ENCODE peak calls at places on chromosome 9, in eight cellular contexts. One of them, this sample, is unnamed. For H3K4me1, the result is how much of the 10 kb centered on the place peaks cover.

GRCh38 chr9:77999231-77999631 is 32.4 kb downstream of the GNAQ start:
- DNase-seq in endodermal cell: no peak
- DNase-seq in IMR-90: peak
- DNase-seq in Peyer's patch: no peak
- DNase-seq in A549: no peak
- DNase-seq in heart right ventricle: no peak
- DNase-seq in breast epithelium: no peak
- DNase-seq in body of pancreas: no peak
- DNase-seq in this sample: no peak

GRCh38 chr9:120914953-120915352 is 11.6 kb downstream of the TRAF1 start:
- DNase-seq in endodermal cell: no peak
- DNase-seq in IMR-90: peak
- DNase-seq in Peyer's patch: no peak
- DNase-seq in A549: no peak
- DNase-seq in heart right ventricle: no peak
- DNase-seq in breast epithelium: no peak
- DNase-seq in body of pancreas: no peak
- DNase-seq in this sample: no peak

GRCh38 chr9:98288876-98289275 is 33.4 kb upstream of the TBC1D2 start:
- DNase-seq in endodermal cell: peak
- DNase-seq in IMR-90: no peak
- DNase-seq in Peyer's patch: peak
- DNase-seq in A549: no peak
- DNase-seq in heart right ventricle: no peak
- DNase-seq in breast epithelium: no peak
- DNase-seq in body of pancreas: no peak
- DNase-seq in this sample: no peak

GRCh38 chr9:79610019-79610760 is 38.4 kb downstream of the TLE4 start:
- DNase-seq in endodermal cell: no peak
- DNase-seq in IMR-90: peak
- DNase-seq in Peyer's patch: no peak
- DNase-seq in A549: no peak
- DNase-seq in heart right ventricle: no peak
- DNase-seq in breast epithelium: no peak
- DNase-seq in body of pancreas: no peak
- DNase-seq in this sample: no peak

GRCh38 chr9:85016389-85016997 is 347.0 kb downstream of the NTRK2 start:
- DNase-seq in endodermal cell: no peak
- DNase-seq in IMR-90: no peak
- DNase-seq in Peyer's patch: no peak
- DNase-seq in A549: no peak
- DNase-seq in heart right ventricle: no peak
- DNase-seq in breast epithelium: no peak
- DNase-seq in body of pancreas: peak
- DNase-seq in this sample: no peak

GRCh38 chr9:132798817-132799790 is 79.0 kb downstream of the AK8 start:
- DNase-seq in endodermal cell: peak
- DNase-seq in IMR-90: no peak
- DNase-seq in Peyer's patch: no peak
- DNase-seq in A549: no peak
- DNase-seq in heart right ventricle: no peak
- DNase-seq in breast epithelium: no peak
- DNase-seq in body of pancreas: no peak
- DNase-seq in this sample: peak

GRCh38 chr9:87256973-87257372 is 240.7 kb upstream of the DAPK1 start:
- DNase-seq in endodermal cell: no peak
- DNase-seq in IMR-90: peak
- DNase-seq in Peyer's patch: no peak
- DNase-seq in A549: no peak
- DNase-seq in heart right ventricle: no peak
- DNase-seq in breast epithelium: no peak
- DNase-seq in body of pancreas: no peak
- DNase-seq in this sample: no peak

GRCh38 chr9:3719286-3719685 is 193.5 kb upstream of the RFX3 start:
- DNase-seq in endodermal cell: no peak
- DNase-seq in IMR-90: no peak
- DNase-seq in Peyer's patch: no peak
- DNase-seq in A549: no peak
- DNase-seq in heart right ventricle: no peak
- DNase-seq in breast epithelium: no peak
- DNase-seq in body of pancreas: no peak
- DNase-seq in this sample: no peak

GRCh38 chr9:98989036-98990000 is 45.6 kb downstream of the COL15A1 start:
- DNase-seq in endodermal cell: peak
- DNase-seq in IMR-90: peak
- DNase-seq in Peyer's patch: peak
- DNase-seq in A549: peak
- DNase-seq in heart right ventricle: peak
- DNase-seq in breast epithelium: no peak
- DNase-seq in body of pancreas: no peak
- DNase-seq in this sample: no peak

GRCh38 chr9:14358523-14358922 is 44.6 kb upstream of the NFIB start:
- DNase-seq in endodermal cell: no peak
- DNase-seq in IMR-90: peak
- DNase-seq in Peyer's patch: no peak
- DNase-seq in A549: no peak
- DNase-seq in heart right ventricle: no peak
- DNase-seq in breast epithelium: no peak
- DNase-seq in body of pancreas: no peak
- DNase-seq in this sample: no peak

GRCh38 chr9:33159058-33159759 is 7.9 kb downstream of the B4GALT1 start:
- DNase-seq in endodermal cell: no peak
- DNase-seq in IMR-90: peak
- DNase-seq in Peyer's patch: peak
- DNase-seq in A549: peak
- DNase-seq in heart right ventricle: peak
- DNase-seq in breast epithelium: no peak
- DNase-seq in body of pancreas: peak
- DNase-seq in this sample: peak

GRCh38 chr9:98316445-98317133 is 61.1 kb upstream of the TBC1D2 start:
- DNase-seq in endodermal cell: no peak
- DNase-seq in IMR-90: no peak
- DNase-seq in Peyer's patch: no peak
- DNase-seq in A549: no peak
- DNase-seq in heart right ventricle: no peak
- DNase-seq in breast epithelium: no peak
- DNase-seq in body of pancreas: no peak
- DNase-seq in this sample: no peak

GRCh38 chr9:132547976-132548730 is 34.3 kb upstream of the BARHL1 start:
- DNase-seq in endodermal cell: no peak
- DNase-seq in IMR-90: no peak
- DNase-seq in Peyer's patch: no peak
- DNase-seq in A549: no peak
- DNase-seq in heart right ventricle: no peak
- DNase-seq in breast epithelium: no peak
- DNase-seq in body of pancreas: no peak
- DNase-seq in this sample: no peak

GRCh38 chr9:86585422-86586143 is 231.4 kb upstream of the TUT7 start:
- DNase-seq in endodermal cell: peak
- DNase-seq in IMR-90: peak
- DNase-seq in Peyer's patch: no peak
- DNase-seq in A549: no peak
- DNase-seq in heart right ventricle: no peak
- DNase-seq in breast epithelium: no peak
- DNase-seq in body of pancreas: no peak
- DNase-seq in this sample: no peak

GRCh38 chr9:95305770-95306492 is 11.6 kb downstream of the FANCC start:
- DNase-seq in endodermal cell: no peak
- DNase-seq in IMR-90: peak
- DNase-seq in Peyer's patch: no peak
- DNase-seq in A549: peak
- DNase-seq in heart right ventricle: no peak
- DNase-seq in breast epithelium: no peak
- DNase-seq in body of pancreas: no peak
- DNase-seq in this sample: no peak

GRCh38 chr9:134373269-134373668 is 47.0 kb downstream of the RXRA start:
- DNase-seq in endodermal cell: no peak
- DNase-seq in IMR-90: no peak
- DNase-seq in Peyer's patch: no peak
- DNase-seq in A549: no peak
- DNase-seq in heart right ventricle: no peak
- DNase-seq in breast epithelium: no peak
- DNase-seq in body of pancreas: no peak
- DNase-seq in this sample: no peak
- H3K4me1 ChIP-seq in endodermal cell: under half
- H3K4me1 ChIP-seq in IMR-90: under half
- H3K4me1 ChIP-seq in Peyer's patch: under half
- H3K4me1 ChIP-seq in A549: half or more
- H3K4me1 ChIP-seq in heart right ventricle: half or more
- H3K4me1 ChIP-seq in breast epithelium: under half
- H3K4me1 ChIP-seq in body of pancreas: half or more
- H3K4me1 ChIP-seq in this sample: half or more

GRCh38 chr9:114278356-114278755 is 44.5 kb upstream of the ORM1 start:
- DNase-seq in endodermal cell: no peak
- DNase-seq in IMR-90: no peak
- DNase-seq in Peyer's patch: no peak
- DNase-seq in A549: no peak
- DNase-seq in heart right ventricle: no peak
- DNase-seq in breast epithelium: no peak
- DNase-seq in body of pancreas: no peak
- DNase-seq in this sample: no peak
- H3K4me3 ChIP-seq in endodermal cell: no peak
- H3K4me3 ChIP-seq in IMR-90: no peak
- H3K4me3 ChIP-seq in Peyer's patch: no peak
- H3K4me3 ChIP-seq in A549: no peak
- H3K4me3 ChIP-seq in heart right ventricle: no peak
- H3K4me3 ChIP-seq in breast epithelium: no peak
- H3K4me3 ChIP-seq in body of pancreas: no peak
- H3K4me3 ChIP-seq in this sample: no peak

GRCh38 chr9:80691229-80691628 is 998.1 kb downstream of the TLE1 start:
- DNase-seq in endodermal cell: no peak
- DNase-seq in IMR-90: no peak
- DNase-seq in Peyer's patch: no peak
- DNase-seq in A549: no peak
- DNase-seq in heart right ventricle: no peak
- DNase-seq in breast epithelium: no peak
- DNase-seq in body of pancreas: no peak
- DNase-seq in this sample: no peak
- H3K27ac ChIP-seq in endodermal cell: no peak
- H3K27ac ChIP-seq in IMR-90: no peak
- H3K27ac ChIP-seq in Peyer's patch: no peak
- H3K27ac ChIP-seq in A549: no peak
- H3K27ac ChIP-seq in heart right ventricle: no peak
- H3K27ac ChIP-seq in breast epithelium: no peak
- H3K27ac ChIP-seq in body of pancreas: no peak
- H3K27ac ChIP-seq in this sample: no peak

DNA sequence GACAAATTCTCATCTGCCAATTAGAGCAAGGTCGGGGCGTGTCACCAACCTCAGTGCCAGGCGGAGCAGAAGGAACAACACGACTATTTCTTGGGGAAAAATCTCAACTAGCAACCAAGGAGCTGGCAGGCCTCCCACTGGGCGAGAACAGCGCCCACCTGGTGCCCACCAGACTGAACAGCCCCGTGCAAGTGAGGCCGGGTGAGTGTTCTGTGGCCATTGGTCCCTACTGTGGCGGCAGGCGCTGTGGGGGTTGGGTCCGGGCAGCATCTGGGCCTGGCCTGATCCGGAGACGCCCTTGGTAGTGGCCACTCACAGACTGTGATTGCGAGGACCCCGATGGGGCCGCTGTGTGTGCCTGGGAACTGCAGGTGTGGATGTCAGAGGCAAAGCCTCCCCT is 11.5 kb downstream of the NOTCH1 start:
- DNase-seq in endodermal cell: no peak
- DNase-seq in IMR-90: no peak
- DNase-seq in Peyer's patch: no peak
- DNase-seq in A549: no peak
- DNase-seq in heart right ventricle: no peak
- DNase-seq in breast epithelium: no peak
- DNase-seq in body of pancreas: no peak
- DNase-seq in this sample: no peak
- H3K4me1 ChIP-seq in endodermal cell: under half
- H3K4me1 ChIP-seq in IMR-90: under half
- H3K4me1 ChIP-seq in Peyer's patch: half or more
- H3K4me1 ChIP-seq in A549: under half
- H3K4me1 ChIP-seq in heart right ventricle: half or more
- H3K4me1 ChIP-seq in breast epithelium: under half
- H3K4me1 ChIP-seq in body of pancreas: half or more
- H3K4me1 ChIP-seq in this sample: half or more

GRCh38 chr9:35538361-35539234 is 48.7 kb downstream of the RUSC2 start:
- DNase-seq in endodermal cell: peak
- DNase-seq in IMR-90: peak
- DNase-seq in Peyer's patch: peak
- DNase-seq in A549: no peak
- DNase-seq in heart right ventricle: peak
- DNase-seq in breast epithelium: no peak
- DNase-seq in body of pancreas: no peak
- DNase-seq in this sample: peak
- H3K4me3 ChIP-seq in endodermal cell: peak
- H3K4me3 ChIP-seq in IMR-90: peak
- H3K4me3 ChIP-seq in Peyer's patch: no peak
- H3K4me3 ChIP-seq in A549: no peak
- H3K4me3 ChIP-seq in heart right ventricle: peak
- H3K4me3 ChIP-seq in breast epithelium: peak
- H3K4me3 ChIP-seq in body of pancreas: no peak
- H3K4me3 ChIP-seq in this sample: peak

GRCh38 chr9:81380504-81380903 is 308.8 kb downstream of the TLE1 start:
- DNase-seq in endodermal cell: no peak
- DNase-seq in IMR-90: no peak
- DNase-seq in Peyer's patch: no peak
- DNase-seq in A549: no peak
- DNase-seq in heart right ventricle: no peak
- DNase-seq in breast epithelium: no peak
- DNase-seq in body of pancreas: no peak
- DNase-seq in this sample: no peak
- H3K27ac ChIP-seq in endodermal cell: no peak
- H3K27ac ChIP-seq in IMR-90: no peak
- H3K27ac ChIP-seq in Peyer's patch: no peak
- H3K27ac ChIP-seq in A549: peak
- H3K27ac ChIP-seq in heart right ventricle: no peak
- H3K27ac ChIP-seq in breast epithelium: no peak
- H3K27ac ChIP-seq in body of pancreas: no peak
- H3K27ac ChIP-seq in this sample: no peak

This sample was measured in lower lobe of right lung.